ENCODE peak calls at places on chromosomes 5 and 9, in nine cellular contexts. T, W, U, C, S, K, V, I and G are unnamed samples.

GRCh38 chr9:89149726-89150125 is 28.9 kb downstream of the SHC3 start:
- DNase-seq in U (no peak), C (no peak), V (no peak), I (no peak), S (no peak), K (no peak), W (no peak), T (no peak), G (no peak)

GRCh38 chr5:112555691-112556090 is 136.6 kb upstream of the EPB41L4A start:
- DNase-seq in U (no peak), S (no peak), I (no peak), V (no peak), C (no peak), W (no peak), K (no peak), T (no peak), G (no peak)

GRCh38 chr5:146877178-146877681 is 1.3 kb downstream of the PPP2R2B start:
- DNase-seq in C (no peak), T (no peak), U (no peak), S (no peak), V (no peak), W (peak), I (no peak), K (no peak), G (no peak)

GRCh38 chr9:72526901-72527800 is 5.7 kb downstream of the TMC1 start:
- DNase-seq in W (peak), U (peak), C (peak), V (no peak), K (peak), T (peak), I (no peak), S (peak), G (peak)

GRCh38 chr9:16445141-16445920 is 425.1 kb downstream of the BNC2 start:
- DNase-seq in T (no peak), C (no peak), W (no peak), K (no peak), V (no peak), I (no peak), S (no peak), U (no peak), G (no peak)

GRCh38 chr5:111742595-111742994 is 14.4 kb downstream of the NREP start:
- DNase-seq in U (no peak), W (no peak), K (no peak), C (peak), V (no peak), T (peak), S (no peak), I (no peak), G (no peak)

GRCh38 chr9:134301387-134302129 is 24.7 kb upstream of the RXRA start:
- DNase-seq in T (no peak), U (no peak), S (peak), K (peak), I (no peak), C (no peak), W (peak), V (no peak), G (peak)

GRCh38 chr5:129398279-129398678 is 61.8 kb upstream of the ADAMTS19 start:
- DNase-seq in U (no peak), T (no peak), I (no peak), S (no peak), V (no peak), W (no peak), K (no peak), C (no peak), G (no peak)

GRCh38 chr9:129617167-129617566 is 3.7 kb downstream of the C9orf50 start:
- DNase-seq in T (no peak), K (peak), U (peak), S (peak), W (peak), C (peak), I (no peak), V (no peak), G (no peak)

GRCh38 chr5:67984546-67984945 is 231.0 kb upstream of the PIK3R1 start:
- DNase-seq in C (no peak), T (no peak), I (no peak), S (no peak), W (no peak), K (no peak), U (no peak), V (no peak), G (no peak)

GRCh38 chr9:17799383-17799782 is 220.5 kb downstream of the SH3GL2 start:
- DNase-seq in T (no peak), V (no peak), C (no peak), U (no peak), K (no peak), S (no peak), W (no peak), I (no peak), G (no peak)

GRCh38 chr9:133876836-133877235 is 115.3 kb downstream of the VAV2 start:
- DNase-seq in I (no peak), C (no peak), U (no peak), V (no peak), S (no peak), W (no peak), T (no peak), K (no peak), G (no peak)

GRCh38 chr5:141245250-141245717 is at the start of gene PCDHB15:
- DNase-seq in S (no peak), K (no peak), W (peak), T (no peak), C (no peak), I (no peak), V (no peak), U (peak), G (no peak)

GRCh38 chr5:143140492-143141231 is 262.8 kb downstream of the NR3C1 start:
- DNase-seq in I (no peak), C (no peak), U (no peak), K (no peak), S (no peak), W (no peak), T (peak), V (no peak), G (no peak)

GRCh38 chr9:115154969-115155534 is 37.1 kb upstream of the TNC start:
- DNase-seq in W (no peak), K (no peak), V (no peak), S (no peak), C (no peak), U (no peak), I (no peak), T (no peak), G (no peak)

GRCh38 chr5:73702534-73702933 is 76.5 kb downstream of the ARHGEF28 start:
- DNase-seq in C (no peak), V (no peak), K (no peak), U (no peak), I (no peak), T (no peak), W (no peak), S (no peak), G (no peak)

GRCh38 chr5:73702951-73703350 is 77.0 kb downstream of the ARHGEF28 start:
- DNase-seq in I (no peak), C (no peak), S (no peak), W (no peak), K (no peak), T (no peak), U (no peak), V (no peak), G (no peak)

GRCh38 chr5:73706963-73707362 is 81.0 kb downstream of the ARHGEF28 start:
- DNase-seq in U (no peak), T (no peak), W (no peak), S (no peak), V (no peak), C (no peak), K (no peak), I (no peak), G (no peak)

GRCh38 chr5:73701566-73701965 is 75.6 kb downstream of the ARHGEF28 start:
- DNase-seq in I (no peak), W (no peak), K (no peak), S (no peak), U (peak), V (no peak), T (no peak), C (no peak), G (no peak)

GRCh38 chr5:73705364-73705763 is 79.4 kb downstream of the ARHGEF28 start:
- DNase-seq in S (no peak), I (no peak), T (no peak), W (no peak), U (no peak), V (no peak), K (no peak), C (no peak), G (no peak)
- TF ChIP-seq CTCF in S (no peak), I (no peak), T (no peak), W (no peak), U (no peak), V (peak), K (no peak), C (no peak), G (no peak)

GRCh38 chr5:171270136-171270535 is 38.9 kb upstream of the TLX3 start:
- DNase-seq in W (no peak), T (no peak), I (no peak), V (no peak), U (no peak), S (no peak), C (no peak), K (no peak), G (no peak)

GRCh38 chr5:171269717-171270116 is 39.3 kb upstream of the TLX3 start:
- DNase-seq in T (no peak), K (no peak), I (no peak), V (no peak), W (no peak), S (no peak), U (no peak), C (peak), G (no peak)

GRCh38 chr5:171271798-171272197 is 37.2 kb upstream of the TLX3 start:
- DNase-seq in I (no peak), K (no peak), C (no peak), T (no peak), W (no peak), S (no peak), U (no peak), V (no peak), G (no peak)

GRCh38 chr5:171275822-171276544 is 33.1 kb upstream of the TLX3 start:
- DNase-seq in U (no peak), W (no peak), I (no peak), V (no peak), S (no peak), C (no peak), K (no peak), T (no peak), G (no peak)

GRCh38 chr5:171272996-171273970 is 35.8 kb upstream of the TLX3 start:
- DNase-seq in T (no peak), S (peak), W (peak), U (peak), K (no peak), C (no peak), I (no peak), V (no peak), G (no peak)
- TF ChIP-seq CTCF in T (no peak), S (peak), W (no peak), U (peak), K (no peak), C (peak), I (no peak), V (peak), G (no peak)

DNA sequence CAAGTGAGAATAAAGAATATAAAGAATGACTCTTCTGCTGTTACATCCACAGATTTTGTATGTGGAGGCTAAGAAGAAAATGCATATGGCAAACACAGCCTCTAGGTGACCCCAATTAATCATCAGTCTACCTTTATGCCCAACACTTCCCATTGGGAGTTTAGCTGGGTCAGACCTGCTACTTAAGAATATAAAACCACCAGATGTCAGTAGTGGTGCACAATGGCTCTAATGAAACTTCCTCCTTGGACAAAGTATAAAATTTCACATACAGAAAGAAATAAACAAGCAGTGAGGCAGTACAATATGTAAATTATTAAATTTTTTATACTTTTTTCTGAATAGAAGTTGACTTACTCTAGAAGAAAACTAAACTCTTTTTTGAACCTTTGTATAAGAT is 539.9 kb downstream of the BRINP1 start:
- DNase-seq in T (no peak), V (no peak), K (no peak), U (no peak), I (no peak), S (no peak), C (no peak), W (no peak), G (no peak)
- TF ChIP-seq CTCF in T (no peak), V (peak), K (peak), U (peak), I (peak), S (no peak), C (no peak), W (no peak), G (no peak)

DNA sequence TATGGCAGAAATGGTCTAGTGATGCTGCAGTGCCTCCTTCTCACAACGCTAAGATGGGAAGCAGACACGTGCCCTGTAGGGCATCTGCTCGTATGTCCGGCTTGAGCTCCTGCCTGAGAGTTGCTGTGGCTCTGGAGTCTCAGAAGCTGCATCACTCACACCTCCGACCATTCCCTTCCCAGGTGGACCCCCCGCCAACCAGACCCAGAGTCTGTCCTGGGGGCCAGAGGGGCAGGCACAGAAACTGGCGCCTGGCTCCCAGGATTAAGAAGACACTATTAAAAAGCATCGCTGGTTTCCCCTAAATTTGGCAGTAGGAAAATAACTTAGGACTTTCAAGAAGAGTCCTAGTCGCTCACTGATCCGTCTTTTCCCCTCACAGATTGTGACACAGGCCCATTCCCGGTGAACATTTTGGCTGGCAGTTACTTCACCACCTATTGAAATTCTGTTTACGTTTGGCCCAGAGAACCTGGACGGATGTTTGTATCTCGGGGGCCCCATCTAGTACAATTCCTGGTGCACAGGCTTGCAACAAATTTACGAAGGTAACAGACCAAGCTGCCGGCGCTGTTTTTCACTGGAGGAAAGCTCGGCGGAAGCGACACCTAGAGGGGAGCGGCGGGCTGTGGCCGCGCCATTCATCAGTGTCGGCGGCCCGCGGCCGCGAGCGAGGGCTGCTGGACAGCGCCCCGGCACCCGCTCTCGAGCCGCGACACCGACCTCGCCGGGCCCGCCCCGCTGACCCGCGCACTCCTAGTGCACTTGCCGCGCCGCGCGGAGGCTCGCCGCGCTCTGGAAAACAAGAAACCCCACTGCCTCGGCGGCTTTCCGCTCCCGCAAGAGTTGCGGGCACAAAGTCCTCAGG is 1.6 kb downstream of the FSTL4 start:
- DNase-seq in V (peak), S (peak), C (no peak), I (no peak), W (peak), T (peak), U (peak), K (peak), G (no peak)
- TF ChIP-seq CTCF in V (peak), S (peak), C (no peak), I (peak), W (peak), T (peak), U (no peak), K (peak), G (no peak)

GRCh38 chr5:69217732-69218568 is 16.7 kb upstream of the CDK7 start:
- DNase-seq in C (peak), S (peak), V (peak), W (peak), T (peak), K (peak), U (peak), I (peak), G (peak)
- TF ChIP-seq CTCF in C (peak), S (no peak), V (peak), W (no peak), T (peak), K (no peak), U (no peak), I (peak), G (no peak)

GRCh38 chr5:156819967-156820581 is 30.0 kb upstream of the PPP1R2B start:
- DNase-seq in I (no peak), W (no peak), U (no peak), T (no peak), S (no peak), V (no peak), K (no peak), C (no peak), G (no peak)

GRCh38 chr5:156824241-156824640 is 25.9 kb upstream of the PPP1R2B start:
- DNase-seq in I (no peak), K (no peak), S (no peak), W (no peak), T (no peak), C (no peak), V (no peak), U (no peak), G (no peak)

GRCh38 chr5:156825688-156826087 is 24.4 kb upstream of the PPP1R2B start:
- DNase-seq in C (no peak), W (no peak), T (no peak), K (no peak), S (peak), V (no peak), U (no peak), I (no peak), G (no peak)

GRCh38 chr5:156826150-156826549 is 23.9 kb upstream of the PPP1R2B start:
- DNase-seq in W (no peak), U (no peak), S (peak), I (no peak), V (no peak), C (no peak), T (no peak), K (no peak), G (no peak)

DNA sequence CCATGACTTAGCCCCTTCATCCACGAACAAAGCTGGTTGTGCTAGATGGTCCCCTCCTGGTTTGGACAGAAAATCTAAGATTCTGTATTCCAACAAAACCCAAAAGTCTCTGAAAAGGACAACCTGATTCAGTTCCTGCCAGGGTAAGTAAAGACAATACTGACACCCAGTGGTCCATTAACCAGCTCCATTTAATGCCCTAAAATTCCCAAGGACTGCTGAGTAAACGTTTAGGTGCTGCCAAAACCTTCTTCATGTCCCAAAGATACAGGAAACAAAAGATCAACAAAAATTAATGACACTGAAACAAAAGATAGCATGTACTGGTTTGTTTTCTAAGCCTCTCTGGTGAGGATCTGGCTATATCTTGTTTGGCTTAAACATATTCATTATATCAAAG is 25.3 kb upstream of the PPP1R2B start:
- DNase-seq in U (no peak), I (no peak), V (no peak), K (no peak), W (no peak), C (peak), T (no peak), S (peak), G (no peak)
- TF ChIP-seq CTCF in U (no peak), I (no peak), V (peak), K (peak), W (no peak), C (peak), T (no peak), S (peak), G (no peak)

GRCh38 chr9:76758476-76758875 is 5.8 kb upstream of the PCA3 start:
- DNase-seq in C (no peak), K (no peak), U (no peak), V (no peak), T (no peak), W (no peak), S (no peak), I (no peak), G (no peak)

GRCh38 chr9:76759726-76760125 is 4.5 kb upstream of the PCA3 start:
- DNase-seq in T (no peak), U (no peak), S (peak), K (no peak), C (no peak), W (no peak), I (no peak), V (no peak), G (no peak)

GRCh38 chr9:76761448-76761847 is 2.8 kb upstream of the PCA3 start:
- DNase-seq in I (no peak), K (no peak), U (no peak), W (no peak), T (no peak), S (no peak), C (no peak), V (no peak), G (no peak)

GRCh38 chr9:76757274-76757673 is 7.0 kb upstream of the PCA3 start:
- DNase-seq in W (no peak), I (no peak), V (no peak), K (no peak), U (no peak), C (no peak), T (no peak), S (peak), G (no peak)

DNA sequence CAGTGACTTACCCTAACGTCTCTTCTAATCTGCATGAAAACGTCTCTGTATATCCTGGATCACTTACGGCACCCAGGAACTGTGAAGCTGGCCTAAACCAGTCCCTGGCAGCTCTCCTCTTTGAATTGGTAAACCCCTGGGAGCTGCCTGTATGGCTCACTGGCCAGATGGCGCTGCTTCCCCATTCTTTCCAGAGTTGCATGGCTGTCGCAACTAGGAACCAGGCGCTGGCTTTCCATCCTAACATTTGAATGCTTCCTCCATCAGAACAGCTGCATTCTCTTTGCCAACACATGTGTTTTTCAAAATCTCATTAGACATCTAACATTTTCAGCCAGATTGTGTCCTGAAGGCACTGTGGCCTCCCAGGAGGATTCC is 8.0 kb upstream of the PCA3 start:
- DNase-seq in S (peak), U (peak), C (no peak), K (no peak), T (peak), W (no peak), V (no peak), I (no peak), G (no peak)
- TF ChIP-seq CTCF in S (no peak), U (no peak), C (peak), K (peak), T (no peak), W (no peak), V (peak), I (no peak), G (no peak)

DNA sequence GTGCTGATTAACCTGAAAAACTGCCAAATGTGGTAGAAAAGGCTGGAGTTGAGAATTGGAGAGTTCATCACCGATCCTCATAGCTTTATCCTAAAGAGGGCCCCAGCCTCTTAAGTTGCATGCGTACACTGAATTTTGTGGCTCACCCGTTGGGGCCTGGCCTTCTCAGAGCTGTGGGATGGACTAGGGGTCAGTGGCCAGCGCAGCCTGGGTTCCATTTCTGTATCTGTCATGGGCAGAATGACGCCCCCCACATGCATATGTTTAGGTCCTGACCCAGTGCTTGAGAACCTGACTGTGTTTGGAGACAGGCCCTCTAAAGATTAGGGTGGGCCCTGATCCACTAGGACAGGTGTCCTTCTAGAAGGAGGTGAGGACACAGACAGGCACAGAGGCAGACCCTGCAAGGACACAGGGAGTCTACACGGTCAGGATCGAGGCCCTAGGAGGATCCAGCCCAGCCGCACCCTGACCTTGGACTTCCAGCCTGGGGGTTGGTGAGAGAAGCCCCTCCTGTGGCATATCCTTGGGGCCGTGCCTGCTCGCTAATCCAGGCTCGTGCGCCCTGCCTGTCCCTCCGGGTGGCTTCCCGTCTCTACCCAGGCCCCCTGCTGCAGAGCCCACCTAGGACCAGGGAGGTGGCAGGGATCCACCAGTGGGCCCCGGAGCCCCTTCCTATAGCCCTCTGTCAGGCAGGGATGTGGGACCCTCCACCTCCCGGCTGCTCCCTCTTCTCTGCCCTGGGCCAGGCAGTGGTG is 32.2 kb downstream of the NDUFS6 start:
- DNase-seq in V (no peak), C (no peak), I (no peak), S (no peak), K (no peak), W (no peak), U (no peak), T (no peak), G (no peak)
- TF ChIP-seq CTCF in V (no peak), C (no peak), I (no peak), S (no peak), K (no peak), W (no peak), U (no peak), T (no peak), G (no peak)